ENCODE peak calls at places on chromosomes 3 and 15, in eight cellular contexts. V is tibial artery, S is dorsolateral prefrontal cortex, X is H1, E is Panc1, U is astrocyte of the spinal cord, M is psoas muscle, N is kidney epithelial cell. O is an unnamed sample.

GRCh38 chr3:123997543-123997942 is 5.6 kb upstream of the ROPN1 start:
- DNase-seq in V (no peak), S (no peak), X (no peak), E (no peak), U (no peak), M (no peak), N (no peak), O (no peak)

GRCh38 chr15:31815411-31816155 is 214.7 kb upstream of the CHRNA7 start:
- DNase-seq in V (no peak), S (no peak), X (no peak), E (no peak), U (no peak), M (no peak), N (no peak), O (no peak)

GRCh38 chr3:195461518-195462307 is 18.9 kb upstream of the ACAP2 start:
- DNase-seq in V (no peak), S (no peak), X (no peak), E (no peak), U (no peak), M (no peak), N (no peak), O (no peak)

GRCh38 chr15:70669966-70670658 is 93.2 kb downstream of the UACA start:
- DNase-seq in V (no peak), S (no peak), X (no peak), E (no peak), U (no peak), M (no peak), N (no peak), O (no peak)

GRCh38 chr3:152301745-152302181 is 33.0 kb downstream of the MBNL1 start:
- DNase-seq in V (no peak), S (no peak), X (no peak), E (no peak), U (no peak), M (no peak), N (no peak), O (no peak)

GRCh38 chr3:87305517-87305916 is 29.1 kb upstream of the POU1F1 start:
- DNase-seq in V (no peak), S (no peak), X (no peak), E (no peak), U (no peak), M (no peak), N (no peak), O (no peak)

GRCh38 chr15:38972831-38973230 is 408.2 kb upstream of the RASGRP1 start:
- DNase-seq in V (no peak), S (no peak), X (no peak), E (no peak), U (no peak), M (no peak), N (no peak), O (peak)

GRCh38 chr15:31147456-31147855 is 45.9 kb upstream of the TRPM1 start:
- DNase-seq in V (no peak), S (no peak), X (no peak), E (no peak), U (no peak), M (no peak), N (no peak), O (no peak)

GRCh38 chr3:156642750-156643728 is 31.4 kb upstream of the TIPARP start:
- DNase-seq in V (no peak), S (no peak), X (no peak), E (no peak), U (no peak), M (no peak), N (no peak), O (no peak)

GRCh38 chr3:27307566-27307965 is 61.6 kb downstream of the NEK10 start:
- DNase-seq in V (no peak), S (no peak), X (no peak), E (no peak), U (no peak), M (no peak), N (no peak), O (no peak)

GRCh38 chr15:24862726-24863521 is 91.9 kb upstream of the SNRPN start:
- DNase-seq in V (no peak), S (no peak), X (no peak), E (no peak), U (peak), M (no peak), N (no peak), O (no peak)

GRCh38 chr15:31867536-31868442 is 162.5 kb upstream of the CHRNA7 start:
- DNase-seq in V (no peak), S (peak), X (peak), E (no peak), U (peak), M (peak), N (no peak), O (peak)

GRCh38 chr3:43190682-43191081 is 84.8 kb upstream of the POMGNT2 start:
- DNase-seq in V (no peak), S (no peak), X (no peak), E (no peak), U (peak), M (no peak), N (no peak), O (no peak)

GRCh38 chr15:73928241-73928579 is 1.9 kb downstream of the LOXL1 start:
- DNase-seq in V (no peak), S (no peak), X (no peak), E (no peak), U (no peak), M (no peak), N (no peak), O (no peak)

GRCh38 chr3:78986702-78987101 is 781.1 kb downstream of the ROBO1 start:
- DNase-seq in V (no peak), S (no peak), X (no peak), E (no peak), U (no peak), M (no peak), N (no peak), O (no peak)

GRCh38 chr3:60304103-60304502 is 947.1 kb downstream of the FHIT start:
- DNase-seq in V (no peak), S (no peak), X (no peak), E (no peak), U (peak), M (no peak), N (no peak), O (peak)

GRCh38 chr3:38140326-38141172 is 2.1 kb downstream of the MYD88 start:
- DNase-seq in V (no peak), S (no peak), X (no peak), E (no peak), U (no peak), M (no peak), N (no peak), O (no peak)

GRCh38 chr3:32238027-32238815 is at the start of gene CMTM8:
- DNase-seq in V (peak), S (no peak), X (no peak), E (no peak), U (peak), M (peak), N (no peak), O (no peak)

GRCh38 chr3:17420668-17421067 is 321.8 kb downstream of the TBC1D5 start:
- DNase-seq in V (no peak), S (no peak), X (no peak), E (peak), U (no peak), M (no peak), N (no peak), O (no peak)

GRCh38 chr3:71066849-71067261 is 516.7 kb downstream of the FOXP1 start:
- DNase-seq in V (peak), S (no peak), X (no peak), E (no peak), U (no peak), M (no peak), N (no peak), O (no peak)

GRCh38 chr3:118793176-118793575 is 241.5 kb downstream of the IGSF11 start:
- DNase-seq in V (no peak), S (no peak), X (no peak), E (no peak), U (no peak), M (no peak), N (no peak), O (no peak)

GRCh38 chr3:127275287-127275781 is 12.5 kb downstream of the PRR20G start:
- DNase-seq in V (no peak), S (no peak), X (no peak), E (no peak), U (peak), M (no peak), N (peak), O (peak)

GRCh38 chr3:4906107-4906621 is 73.1 kb upstream of the BHLHE40 start:
- DNase-seq in V (no peak), S (no peak), X (no peak), E (no peak), U (peak), M (no peak), N (peak), O (peak)

GRCh38 chr3:170357920-170358854 is 672 bp downstream of the SKIL start:
- DNase-seq in V (peak), S (peak), X (no peak), E (no peak), U (peak), M (peak), N (no peak), O (peak)

GRCh38 chr3:12073106-12073505 is 68.9 kb downstream of the SYN2 start:
- DNase-seq in V (no peak), S (no peak), X (no peak), E (no peak), U (no peak), M (no peak), N (no peak), O (no peak)

GRCh38 chr15:56495050-56495449 is 30.1 kb upstream of the MNS1 start:
- DNase-seq in V (no peak), S (no peak), X (no peak), E (no peak), U (no peak), M (no peak), N (no peak), O (no peak)

GRCh38 chr3:43919067-43919466 is 228.3 kb downstream of the ABHD5 start:
- DNase-seq in V (no peak), S (no peak), X (no peak), E (no peak), U (peak), M (no peak), N (no peak), O (no peak)

GRCh38 chr3:15601046-15601398 is 347 bp downstream of the HACL1 start:
- DNase-seq in V (no peak), S (no peak), X (no peak), E (no peak), U (no peak), M (no peak), N (no peak), O (no peak)

GRCh38 chr15:39591896-39592315 is 11.0 kb downstream of the THBS1 start:
- DNase-seq in V (no peak), S (no peak), X (no peak), E (no peak), U (peak), M (no peak), N (no peak), O (no peak)

GRCh38 chr15:60620707-60621106 is 141.8 kb upstream of the ICE2 start:
- DNase-seq in V (peak), S (peak), X (no peak), E (no peak), U (peak), M (peak), N (no peak), O (no peak)

GRCh38 chr15:69664572-69665326 is 212.1 kb downstream of the RPLP1 start:
- DNase-seq in V (no peak), S (peak), X (no peak), E (no peak), U (no peak), M (no peak), N (no peak), O (peak)

GRCh38 chr3:176352716-176353334 is 844.5 kb downstream of the TBL1XR1 start:
- DNase-seq in V (no peak), S (no peak), X (no peak), E (no peak), U (no peak), M (no peak), N (no peak), O (no peak)

GRCh38 chr15:26017665-26018064 is 154.5 kb upstream of the ATP10A start:
- DNase-seq in V (no peak), S (no peak), X (no peak), E (no peak), U (no peak), M (no peak), N (no peak), O (no peak)

GRCh38 chr3:25218362-25218761 is 209.7 kb upstream of the RARB start:
- DNase-seq in V (no peak), S (no peak), X (no peak), E (no peak), U (no peak), M (no peak), N (no peak), O (no peak)

DNA sequence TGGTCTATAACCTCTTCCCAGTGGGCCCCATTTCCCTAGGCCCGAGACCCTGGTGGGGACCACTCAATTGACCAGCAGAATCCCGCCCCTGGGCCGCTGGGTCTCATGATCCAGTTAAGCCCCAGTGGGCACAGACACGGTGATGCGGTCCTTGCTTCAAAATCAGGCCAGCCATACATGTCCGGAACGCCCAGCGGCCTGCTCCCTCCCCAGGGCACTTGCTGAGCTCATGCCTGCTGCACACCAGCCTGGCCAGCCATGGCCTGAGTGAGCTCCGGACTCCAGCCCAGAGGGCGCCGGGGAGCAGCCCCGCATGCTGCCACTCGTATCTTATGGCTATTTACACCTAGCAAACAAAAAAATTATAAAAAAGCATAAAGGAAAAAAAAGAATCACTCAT is 34.4 kb upstream of the IQSEC1 start:
- DNase-seq in V (no peak), S (no peak), X (no peak), E (no peak), U (no peak), M (no peak), N (no peak), O (no peak)
- TF ChIP-seq CTCF in V (no peak), S (no peak), X (no peak), E (peak), U (no peak), M (no peak), N (no peak), O (peak)

GRCh38 chr3:129312021-129312639 is 33.5 kb downstream of the HMCES start:
- DNase-seq in V (no peak), S (no peak), X (no peak), E (no peak), U (peak), M (no peak), N (no peak), O (no peak)

GRCh38 chr3:129310111-129310601 is 31.5 kb downstream of the HMCES start:
- DNase-seq in V (no peak), S (no peak), X (no peak), E (no peak), U (no peak), M (no peak), N (no peak), O (no peak)

GRCh38 chr3:129310612-129311011 is 31.9 kb downstream of the HMCES start:
- DNase-seq in V (no peak), S (no peak), X (no peak), E (no peak), U (no peak), M (no peak), N (no peak), O (no peak)

GRCh38 chr3:129312671-129313414 is 34.2 kb downstream of the HMCES start:
- DNase-seq in V (no peak), S (no peak), X (no peak), E (no peak), U (peak), M (no peak), N (no peak), O (no peak)

GRCh38 chr3:129311054-129311902 is 32.6 kb downstream of the HMCES start:
- DNase-seq in V (no peak), S (no peak), X (no peak), E (no peak), U (no peak), M (no peak), N (no peak), O (no peak)
- H3K4me3 ChIP-seq in V (no peak), S (no peak), X (no peak), E (no peak), U (no peak), M (no peak), N (no peak), O (no peak)

GRCh38 chr3:75140904-75141615 is 523.1 kb upstream of the FRG2C start:
- DNase-seq in V (no peak), S (no peak), X (no peak), E (no peak), U (no peak), M (no peak), N (no peak), O (no peak)

GRCh38 chr3:75138345-75138744 is 523.9 kb upstream of the CNTN3 start:
- DNase-seq in V (no peak), S (no peak), X (no peak), E (no peak), U (no peak), M (no peak), N (no peak), O (no peak)

DNA sequence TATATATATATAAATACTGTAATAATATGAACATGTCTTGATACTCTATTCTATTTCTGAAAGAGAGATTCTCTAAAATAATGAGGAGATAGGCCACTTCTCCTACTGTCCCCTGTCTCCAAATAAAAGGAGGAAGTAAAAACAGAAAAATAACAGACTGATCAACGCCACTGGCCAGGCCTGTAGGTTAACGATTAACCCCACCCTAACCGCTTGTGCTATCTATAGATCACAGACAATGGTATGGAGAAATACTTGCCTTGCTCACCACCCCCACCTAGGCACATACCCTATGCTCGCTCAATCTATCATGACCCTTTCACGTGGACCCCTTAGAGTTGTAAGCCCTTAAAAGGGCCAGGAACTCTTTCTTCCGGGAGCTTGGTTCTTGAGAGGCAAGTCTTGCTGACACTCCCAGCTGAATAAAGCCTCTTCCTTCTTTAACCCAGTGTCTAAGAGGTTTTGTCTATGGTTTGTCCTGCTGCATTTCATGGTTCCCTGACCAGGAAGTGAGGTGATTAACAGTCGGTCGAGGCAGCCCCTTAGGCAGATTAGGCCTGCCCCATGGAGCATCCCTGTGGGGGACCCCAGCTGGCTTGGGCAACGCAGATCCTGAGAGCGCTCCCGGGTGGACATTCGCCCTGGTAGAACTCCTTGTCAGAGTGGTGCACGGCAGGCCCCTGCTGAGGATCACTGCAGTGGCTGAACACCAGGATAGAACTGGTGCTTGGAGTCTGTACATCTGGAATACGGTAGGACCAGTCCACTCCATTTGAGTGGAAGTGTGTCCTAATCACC is 521.8 kb upstream of the CNTN3 start:
- DNase-seq in V (no peak), S (no peak), X (no peak), E (no peak), U (no peak), M (no peak), N (no peak), O (no peak)
- TF ChIP-seq CTCF in V (no peak), S (no peak), X (no peak), E (no peak), U (no peak), M (no peak), N (no peak), O (no peak)

GRCh38 chr3:126017310-126017709 is 48.3 kb downstream of the ROPN1B start:
- DNase-seq in V (no peak), S (no peak), X (no peak), E (no peak), U (no peak), M (no peak), N (no peak), O (no peak)
- H3K4me3 ChIP-seq in V (no peak), S (no peak), X (no peak), E (no peak), U (no peak), M (no peak), N (no peak), O (no peak)

DNA sequence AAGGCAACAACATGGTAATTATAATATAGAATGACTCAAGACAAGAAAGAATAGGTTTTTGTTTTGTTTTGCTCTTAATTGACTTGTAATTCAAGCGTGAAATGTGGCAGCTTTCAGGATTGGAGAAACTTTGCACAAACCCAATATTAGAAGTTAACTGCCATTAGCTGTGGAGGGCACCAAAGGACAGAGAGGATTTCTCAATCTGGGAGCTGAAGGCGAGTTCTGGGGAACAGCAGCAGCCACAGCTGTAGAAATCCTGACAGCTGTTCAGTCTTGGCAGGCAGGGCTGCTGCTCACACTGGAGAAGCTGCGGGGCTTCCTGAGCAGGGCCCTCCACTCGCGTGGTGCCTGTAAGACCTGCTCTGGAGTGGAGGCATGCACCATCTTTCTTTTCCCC is 182.2 kb upstream of the IL12A start:
- DNase-seq in V (no peak), S (peak), X (no peak), E (no peak), U (no peak), M (peak), N (no peak), O (no peak)
- TF ChIP-seq CTCF in V (no peak), S (no peak), X (no peak), E (no peak), U (no peak), M (no peak), N (no peak), O (no peak)

GRCh38 chr15:43520138-43520537 is 2.7 kb downstream of the MAP1A start:
- DNase-seq in V (no peak), S (peak), X (no peak), E (no peak), U (no peak), M (no peak), N (no peak), O (no peak)
- H3K4me3 ChIP-seq in V (no peak), S (peak), X (no peak), E (no peak), U (no peak), M (no peak), N (no peak), O (no peak)

GRCh38 chr3:31106204-31106603 is 211.7 kb upstream of the GADL1 start:
- DNase-seq in V (no peak), S (no peak), X (no peak), E (no peak), U (peak), M (peak), N (no peak), O (no peak)
- TF ChIP-seq CTCF in V (no peak), S (no peak), X (no peak), E (no peak), U (peak), M (no peak), N (no peak), O (no peak)

GRCh38 chr15:29822100-29822684 is at the start of gene TJP1:
- DNase-seq in V (peak), S (peak), X (no peak), E (no peak), U (peak), M (peak), N (no peak), O (no peak)
- H3K4me3 ChIP-seq in V (peak), S (peak), X (peak), E (peak), U (peak), M (peak), N (peak), O (peak)

O was measured in retinal pigment epithelial cell.